ENCODE peak calls at places on chromosomes 12 and 14, in ten cellular contexts. I is central memory CD4-positive, alpha-beta T cell; C is NCI-H1048; D is neural crest cell; O is T-helper 9 cell; Q is effector CD4-positive, alpha-beta T cell; L is amniotic epithelial cell; E is MCF 10A; T is H7; W is stimulated activated CD4-positive, alpha-beta T cell treated with anti-CD3 and anti-CD28 coated beads, Interleukin-12 subunit alpha, Interleukin-12 subunit beta, amount 100 ng/mL, for 4 hours. U is an unnamed sample.

GRCh38 chr12:75922944-75923642 is 108.5 kb downstream of the PHLDA1 start:
- DNase-seq in I (no peak), C (no peak), D (no peak), O (no peak), Q (no peak), L (no peak), E (no peak), T (no peak), W (no peak), U (no peak)

GRCh38 chr14:32407170-32407569 is 78.1 kb downstream of the AKAP6 start:
- DNase-seq in I (no peak), C (no peak), D (no peak), O (no peak), Q (no peak), L (no peak), E (no peak), T (no peak), W (no peak), U (no peak)

GRCh38 chr12:30866256-30866655 is 60.3 kb upstream of the TSPAN11 start:
- DNase-seq in I (no peak), C (no peak), D (no peak), O (no peak), Q (no peak), L (no peak), E (no peak), T (no peak), W (no peak), U (no peak)

GRCh38 chr12:6347367-6348338 is 5.8 kb upstream of the TNFRSF1A start:
- DNase-seq in I (no peak), C (no peak), D (no peak), O (no peak), Q (no peak), L (peak), E (no peak), T (no peak), W (no peak), U (peak)

GRCh38 chr12:77325505-77325904 is 260.1 kb upstream of the E2F7 start:
- DNase-seq in I (no peak), C (no peak), D (no peak), O (no peak), Q (no peak), L (no peak), E (no peak), T (peak), W (no peak), U (no peak)

GRCh38 chr12:15164997-15165659 is 56.1 kb downstream of the RERG start:
- DNase-seq in I (no peak), C (no peak), D (no peak), O (no peak), Q (no peak), L (no peak), E (peak), T (no peak), W (no peak), U (no peak)

GRCh38 chr12:67394600-67394999 is 125.4 kb downstream of the CAND1 start:
- DNase-seq in I (no peak), C (no peak), D (no peak), O (no peak), Q (no peak), L (peak), E (peak), T (peak), W (no peak), U (peak)

GRCh38 chr12:102961488-102961801 is 4.0 kb downstream of the ASCL1 start:
- DNase-seq in I (no peak), C (no peak), D (no peak), O (no peak), Q (no peak), L (no peak), E (no peak), T (peak), W (no peak), U (no peak)

GRCh38 chr12:122847921-122848421 is 12.7 kb downstream of the HIP1R start:
- DNase-seq in I (no peak), C (no peak), D (no peak), O (no peak), Q (no peak), L (no peak), E (no peak), T (peak), W (no peak), U (no peak)

GRCh38 chr12:108724054-108724889 is 7.0 kb downstream of the CORO1C start:
- DNase-seq in I (no peak), C (no peak), D (no peak), O (no peak), Q (no peak), L (peak), E (peak), T (no peak), W (no peak), U (peak)

GRCh38 chr12:82862876-82863649 is 176.4 kb downstream of the TMTC2 start:
- DNase-seq in I (no peak), C (no peak), D (no peak), O (no peak), Q (no peak), L (no peak), E (no peak), T (no peak), W (no peak), U (no peak)

GRCh38 chr14:68785817-68786490 is 6.9 kb downstream of the ZFP36L1 start:
- DNase-seq in I (peak), C (no peak), D (no peak), O (peak), Q (peak), L (peak), E (peak), T (peak), W (no peak), U (peak)

GRCh38 chr12:119258149-119258548 is 76.4 kb upstream of the CCDC60 start:
- DNase-seq in I (no peak), C (no peak), D (no peak), O (no peak), Q (no peak), L (no peak), E (no peak), T (no peak), W (no peak), U (no peak)

GRCh38 chr14:32697704-32698103 is 241.0 kb upstream of the NPAS3 start:
- DNase-seq in I (no peak), C (no peak), D (no peak), O (no peak), Q (no peak), L (peak), E (peak), T (no peak), W (no peak), U (peak)

GRCh38 chr12:72230589-72230988 is 41.6 kb upstream of the TRHDE start:
- DNase-seq in I (no peak), C (no peak), D (no peak), O (no peak), Q (no peak), L (peak), E (no peak), T (no peak), W (no peak), U (peak)

GRCh38 chr12:107103097-107103496 is 9.7 kb upstream of the CRY1 start:
- DNase-seq in I (no peak), C (no peak), D (no peak), O (no peak), Q (no peak), L (peak), E (no peak), T (no peak), W (no peak), U (no peak)

GRCh38 chr12:109710279-109710746 is 3.3 kb upstream of the FAM222A start:
- DNase-seq in I (no peak), C (no peak), D (no peak), O (no peak), Q (no peak), L (no peak), E (no peak), T (no peak), W (no peak), U (no peak)

U was measured in fibroblast of villous mesenchyme.